ENCODE peak calls at places on chromosomes 6 and 20, in seven cellular contexts. D, I, E, U, H, P and V are unnamed samples.

GRCh38 chr6:139407718-139408222 is 33.3 kb upstream of the CITED2 start:
- DNase-seq in H (peak), P (no peak), U (no peak), E (peak), I (no peak), D (peak), V (peak)

GRCh38 chr6:71157350-71157749 is 131.3 kb upstream of the OGFRL1 start:
- DNase-seq in U (no peak), H (no peak), P (no peak), D (peak), E (no peak), I (no peak), V (no peak)

GRCh38 chr20:24588725-24589340 is 119.4 kb downstream of the SYNDIG1 start:
- DNase-seq in P (no peak), H (no peak), U (no peak), D (no peak), E (no peak), I (no peak), V (no peak)

GRCh38 chr6:84458271-84458670 is 230.8 kb upstream of the CEP162 start:
- DNase-seq in E (no peak), U (no peak), H (no peak), I (no peak), P (no peak), D (no peak), V (no peak)

GRCh38 chr20:61223121-61223520 is 28.9 kb upstream of the CDH4 start:
- DNase-seq in H (no peak), D (no peak), I (no peak), E (no peak), U (no peak), P (no peak), V (no peak)

GRCh38 chr6:157763894-157764345 is 59.1 kb upstream of the SNX9 start:
- DNase-seq in P (no peak), I (no peak), D (no peak), U (no peak), H (no peak), E (no peak), V (no peak)

GRCh38 chr6:7241709-7242645 is 71.0 kb downstream of the SSR1 start:
- DNase-seq in I (no peak), D (peak), E (no peak), U (no peak), P (no peak), H (no peak), V (no peak)

GRCh38 chr6:14118444-14118843 is 872 bp downstream of the CD83 start:
- DNase-seq in H (no peak), D (no peak), E (no peak), P (no peak), U (no peak), I (no peak), V (no peak)

GRCh38 chr20:52312131-52312729 is 120.7 kb upstream of the ZFP64 start:
- DNase-seq in P (peak), E (peak), D (peak), H (peak), I (peak), U (peak), V (peak)

GRCh38 chr20:34016736-34017135 is 23.0 kb downstream of the RALY start:
- DNase-seq in H (no peak), I (no peak), E (no peak), U (no peak), P (no peak), D (no peak), V (no peak)

GRCh38 chr6:135995160-135995898 is 143.8 kb downstream of the PDE7B start:
- DNase-seq in H (peak), I (no peak), E (peak), U (no peak), D (no peak), P (no peak), V (peak)

GRCh38 chr20:34516874-34517542 is 786 bp downstream of the DYNLRB1 start:
- DNase-seq in D (peak), E (no peak), H (no peak), I (peak), U (peak), P (peak), V (no peak)

GRCh38 chr6:46368137-46368536 is 123.1 kb downstream of the RCAN2 start:
- DNase-seq in E (no peak), U (no peak), I (no peak), H (no peak), P (no peak), D (no peak), V (no peak)

GRCh38 chr20:35502352-35502751 is 27.1 kb downstream of the C20orf173 start:
- DNase-seq in P (no peak), E (no peak), U (no peak), I (no peak), D (no peak), H (no peak), V (no peak)

GRCh38 chr6:127997472-127998164 is 96.8 kb upstream of the THEMIS start:
- DNase-seq in E (no peak), I (no peak), P (no peak), H (no peak), U (no peak), D (no peak), V (no peak)

GRCh38 chr6:67642582-67642981 is 992.5 kb upstream of the ADGRB3 start:
- DNase-seq in U (no peak), I (no peak), P (no peak), D (no peak), E (no peak), H (no peak), V (no peak)

GRCh38 chr20:2038161-2038560 is 44.3 kb upstream of the PDYN start:
- DNase-seq in E (no peak), H (no peak), P (no peak), I (no peak), D (no peak), U (no peak), V (no peak)